ENCODE peak calls at places on chromosomes 16 and 17, in five cellular contexts. L, B, U, V and T are unnamed samples.

GRCh38 chr17:3740611-3741073 is 16.9 kb downstream of the HASPIN start:
- DNase-seq in U (no peak), V (no peak), B (no peak), L (no peak), T (no peak)

GRCh38 chr16:21159281-21159951 is 942 bp downstream of the LDAF1 start:
- DNase-seq in B (peak), U (peak), V (no peak), L (no peak), T (no peak)

GRCh38 chr16:31112711-31113419 is 4.6 kb upstream of the KAT8 start:
- DNase-seq in B (no peak), L (no peak), U (no peak), V (no peak), T (no peak)

GRCh38 chr17:43536236-43537088 is 9.7 kb downstream of the ETV4 start:
- DNase-seq in B (peak), U (peak), V (peak), L (no peak), T (no peak)

GRCh38 chr17:66786101-66786500 is 48.8 kb upstream of the CACNG5 start:
- DNase-seq in B (no peak), L (no peak), U (no peak), V (no peak), T (no peak)

GRCh38 chr16:3601614-3602319 is 9.6 kb downstream of the SLX4 start:
- DNase-seq in V (no peak), U (no peak), B (no peak), L (no peak), T (no peak)

GRCh38 chr17:70613681-70614080 is 444.3 kb downstream of the KCNJ2 start:
- DNase-seq in V (no peak), L (no peak), B (no peak), U (no peak), T (no peak)

GRCh38 chr17:149897-150575 is 12.7 kb downstream of the SCGB1C2 start:
- DNase-seq in V (no peak), L (no peak), U (peak), B (no peak), T (no peak)

GRCh38 chr16:87661561-87661960 is 59.3 kb downstream of the JPH3 start:
- DNase-seq in U (peak), L (no peak), B (peak), V (peak), T (no peak)

GRCh38 chr16:16116841-16117240 is 106.5 kb downstream of the ABCC6 start:
- DNase-seq in V (no peak), B (no peak), U (no peak), L (no peak), T (no peak)

GRCh38 chr17:46732754-46733398 is 85.6 kb downstream of the WNT3 start:
- DNase-seq in L (no peak), B (no peak), U (no peak), V (no peak), T (peak)

GRCh38 chr16:48607056-48607825 is 2.7 kb downstream of the N4BP1 start:
- DNase-seq in B (no peak), U (peak), V (peak), L (no peak), T (no peak)

GRCh38 chr16:22357635-22357971 is 16.8 kb downstream of the CDR2 start:
- DNase-seq in V (no peak), U (no peak), B (no peak), L (no peak), T (no peak)

GRCh38 chr16:66357523-66357928 is 9.0 kb upstream of the CDH5 start:
- DNase-seq in L (peak), U (peak), V (peak), B (peak), T (peak)

GRCh38 chr17:48011405-48012150 is 26.0 kb downstream of the COPZ2 start:
- DNase-seq in U (peak), L (peak), B (peak), V (peak), T (no peak)

GRCh38 chr17:21296097-21297025 is 11.8 kb downstream of the MAP2K3 start:
- DNase-seq in U (no peak), L (no peak), B (no peak), V (peak), T (no peak)

GRCh38 chr16:85891033-85891775 is 7.8 kb upstream of the IRF8 start:
- DNase-seq in V (peak), B (no peak), U (peak), L (peak), T (no peak)

GRCh38 chr16:72247821-72248253 is 75.9 kb upstream of the PMFBP1 start:
- DNase-seq in V (peak), B (peak), L (no peak), U (peak), T (no peak)

GRCh38 chr17:43314582-43314981 is 80.8 kb upstream of the RNU2-1 start:
- DNase-seq in B (no peak), V (no peak), U (no peak), L (no peak), T (no peak)

GRCh38 chr16:75061677-75062076 is 54.9 kb downstream of the LDHD start:
- DNase-seq in U (no peak), V (no peak), L (no peak), B (peak), T (no peak)
- H3K9ac ChIP-seq in U (no peak), V (no peak), L (no peak), B (no peak), T (no peak)

DNA sequence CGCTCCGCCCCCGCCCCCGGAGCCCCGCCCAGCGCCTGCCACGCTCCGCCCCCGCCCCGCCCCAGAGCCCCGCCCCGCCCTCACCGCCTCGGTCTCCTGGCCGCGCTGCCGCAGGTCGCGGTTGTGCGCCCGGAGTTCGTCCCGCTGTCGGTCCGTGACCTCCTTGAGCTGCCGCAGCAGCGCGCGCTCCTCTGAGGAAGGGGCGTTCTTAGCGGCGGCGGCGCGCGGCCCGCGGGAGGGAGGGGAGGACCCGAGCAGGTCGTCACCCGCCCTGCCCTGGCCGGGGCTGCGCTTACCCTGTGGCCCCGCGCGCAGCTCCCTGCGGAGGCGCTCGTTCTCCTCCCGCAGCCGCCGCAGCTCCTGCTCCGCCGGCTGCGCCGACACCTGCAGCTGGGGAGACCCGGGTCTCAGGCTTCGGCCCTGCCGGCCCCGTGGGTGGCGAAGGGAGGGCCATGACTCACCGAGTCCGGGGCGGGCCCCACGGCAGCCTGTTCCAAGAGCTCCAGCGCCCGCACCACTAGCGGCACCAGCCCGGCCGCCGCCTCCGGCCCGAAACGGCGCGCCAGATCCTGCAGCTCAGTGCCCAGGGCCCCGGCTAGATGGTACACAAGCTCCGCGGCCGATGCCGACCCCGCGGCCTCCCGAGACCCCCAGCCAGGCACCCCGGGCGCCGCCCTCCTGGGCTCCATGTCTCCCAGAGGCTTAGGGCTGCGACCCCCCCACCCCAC is 386 bp downstream of the RILP start:
- DNase-seq in L (peak), B (peak), V (peak), U (peak), T (no peak)
- H3K9ac ChIP-seq in L (peak), B (peak), V (peak), U (peak), T (peak)

DNA sequence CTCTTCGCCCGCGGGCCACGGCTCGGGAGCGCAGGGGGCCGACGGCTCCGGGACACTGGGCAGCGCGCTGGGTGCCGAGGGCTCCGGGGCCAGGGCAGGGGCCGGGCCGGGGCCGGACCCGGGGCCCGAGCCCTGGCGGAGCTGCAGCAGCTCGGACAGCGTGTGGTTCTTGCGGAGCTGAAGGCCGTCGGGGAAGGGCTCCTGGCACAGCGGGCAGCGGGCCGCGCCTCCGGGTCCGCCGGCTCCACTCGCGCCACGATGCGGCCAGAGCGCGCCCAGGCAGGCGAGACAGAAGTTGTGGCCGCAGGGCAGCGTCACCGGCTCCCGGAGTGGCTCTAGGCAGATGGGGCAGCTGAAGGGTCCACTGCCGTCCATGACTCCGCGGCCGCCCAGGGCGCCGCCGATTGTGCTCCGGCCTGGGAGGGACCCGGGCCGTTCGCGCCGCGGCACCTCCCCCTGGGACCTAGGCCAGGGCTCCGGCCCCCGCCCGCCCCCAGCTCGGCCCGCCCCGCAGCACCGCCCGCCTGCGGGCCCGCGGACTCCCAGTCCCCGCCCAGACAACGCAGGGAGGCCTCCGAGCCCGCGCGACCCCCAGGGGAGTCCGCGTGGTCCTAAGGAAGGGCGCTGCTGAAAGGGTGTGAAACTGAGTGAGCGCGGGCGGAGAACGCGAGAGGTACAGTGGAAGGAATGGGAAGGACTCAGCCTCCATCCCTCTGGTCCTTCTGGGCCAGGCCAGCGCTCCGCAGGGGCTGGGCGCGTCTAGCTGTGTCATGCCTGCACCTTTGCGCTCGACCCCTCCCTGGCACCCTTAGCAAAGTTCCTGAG is at the start of gene TRIM47:
- DNase-seq in U (peak), V (peak), B (peak), L (no peak), T (no peak)
- H3K9ac ChIP-seq in U (peak), V (peak), B (peak), L (peak), T (no peak)

DNA sequence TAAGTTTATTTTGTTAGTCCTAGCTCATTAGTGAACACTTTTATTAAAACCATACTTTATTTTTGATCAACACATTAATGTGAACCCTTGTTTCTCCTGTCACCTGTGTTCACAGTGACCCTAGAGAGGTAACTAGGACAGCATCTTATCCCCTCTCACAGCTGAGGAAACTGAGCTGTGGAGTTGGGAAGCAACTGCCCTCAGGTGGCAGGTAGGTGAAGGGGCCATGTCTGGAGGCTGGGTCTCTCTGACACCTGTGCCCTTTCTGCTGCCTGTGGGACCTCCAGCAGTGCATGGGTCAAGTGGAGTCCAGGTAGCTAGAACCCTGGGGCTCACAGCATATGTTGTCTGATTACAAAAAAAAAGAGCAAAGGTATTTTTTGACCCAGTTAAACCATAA is 22.9 kb upstream of the SLC12A3 start:
- DNase-seq in U (no peak), L (no peak), B (no peak), V (no peak), T (no peak)
- H3K9ac ChIP-seq in U (no peak), L (no peak), B (no peak), V (no peak), T (no peak)

GRCh38 chr16:28905800-28906372 is 19.2 kb downstream of the RABEP2 start:
- DNase-seq in L (no peak), V (no peak), B (no peak), U (no peak), T (no peak)
- H3K9ac ChIP-seq in L (no peak), V (no peak), B (no peak), U (no peak), T (no peak)

DNA sequence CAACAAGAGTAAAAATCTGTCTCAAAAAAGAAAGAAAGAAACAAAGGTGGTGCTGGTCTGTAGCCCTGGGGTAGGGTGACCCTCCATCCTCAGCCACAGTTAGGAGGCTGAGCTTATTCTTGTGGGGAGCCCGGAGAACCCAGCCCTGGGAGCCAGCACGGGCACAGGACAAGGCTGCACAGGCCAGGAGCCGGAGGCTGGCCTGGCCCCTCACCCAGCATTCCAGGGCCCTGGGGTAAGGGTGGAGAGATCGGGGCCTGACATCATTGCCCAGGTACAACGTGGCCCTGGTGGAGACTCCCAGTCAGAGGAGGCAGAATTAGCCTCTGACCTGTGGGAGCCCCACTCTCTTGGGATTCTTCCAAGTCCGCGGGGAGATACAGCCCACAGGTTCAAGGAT is 10.3 kb upstream of the KRT17 start:
- DNase-seq in U (no peak), B (no peak), L (no peak), V (no peak), T (no peak)
- H3K9ac ChIP-seq in U (no peak), B (no peak), L (no peak), V (no peak), T (no peak)

GRCh38 chr17:34769899-34770298 is 190.5 kb downstream of the TMEM132E start:
- DNase-seq in U (no peak), V (no peak), B (no peak), L (no peak), T (no peak)
- H3K9ac ChIP-seq in U (no peak), V (no peak), B (no peak), L (no peak), T (no peak)

DNA sequence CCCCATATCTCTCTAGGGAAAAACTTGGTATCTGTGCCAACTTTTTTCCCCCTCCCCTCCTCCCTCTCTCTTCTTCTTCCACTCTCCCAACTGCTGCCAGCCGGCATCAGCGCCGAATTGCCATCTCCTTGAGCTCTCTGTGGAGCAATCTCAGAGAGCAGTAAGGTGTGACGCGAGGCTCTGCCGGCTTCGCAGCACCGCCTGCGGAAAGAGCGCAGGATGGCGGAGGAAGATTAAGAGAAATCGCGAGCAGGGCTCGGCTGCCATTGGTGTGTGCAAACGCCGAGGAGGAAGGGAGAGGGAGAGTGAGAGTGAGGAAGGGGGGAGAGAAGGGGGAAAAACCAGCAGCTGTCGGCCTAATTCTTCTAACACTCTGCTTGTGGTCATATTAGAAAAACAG is 44.2 kb downstream of the NEUROD2 start:
- DNase-seq in B (peak), L (no peak), V (no peak), U (no peak), T (no peak)
- H3K9ac ChIP-seq in B (no peak), L (no peak), V (no peak), U (no peak), T (no peak)

GRCh38 chr17:40103082-40103741 is 2.8 kb upstream of the NR1D1 start:
- DNase-seq in B (no peak), V (no peak), L (no peak), U (no peak), T (no peak)

GRCh38 chr17:40106089-40106759 is 5.8 kb upstream of the NR1D1 start:
- DNase-seq in U (no peak), B (no peak), L (no peak), V (no peak), T (no peak)

GRCh38 chr17:40101367-40102210 is 1.2 kb upstream of the NR1D1 start:
- DNase-seq in L (no peak), B (no peak), U (no peak), V (no peak), T (no peak)

GRCh38 chr17:40104570-40105471 is 4.4 kb upstream of the NR1D1 start:
- DNase-seq in V (no peak), B (no peak), U (no peak), L (no peak), T (no peak)

DNA sequence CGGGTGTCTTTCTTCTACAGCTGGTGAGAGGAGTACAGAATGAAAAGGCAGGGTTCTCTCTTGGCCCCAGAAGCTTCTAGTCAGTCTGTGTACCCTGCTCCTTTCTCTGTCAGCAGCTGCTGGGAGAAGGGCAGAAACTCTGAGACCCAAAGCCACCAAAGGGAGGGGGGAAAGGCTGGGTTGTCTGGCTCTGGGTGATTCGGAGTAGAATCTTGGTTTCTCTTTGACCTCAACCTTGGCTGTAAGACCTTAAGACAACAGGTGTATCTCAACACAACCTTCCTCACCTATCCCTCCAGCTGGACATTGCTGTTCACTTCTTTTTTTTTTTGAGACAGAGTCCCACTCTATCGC is 3.3 kb upstream of the NR1D1 start:
- DNase-seq in V (no peak), U (no peak), L (no peak), B (no peak), T (no peak)
- H3K9ac ChIP-seq in V (no peak), U (no peak), L (peak), B (no peak), T (no peak)

GRCh38 chr17:50080827-50081226 is 14.3 kb upstream of the PDK2 start:
- DNase-seq in L (no peak), V (no peak), B (no peak), U (no peak), T (no peak)

GRCh38 chr17:50081757-50082156 is 13.4 kb upstream of the PDK2 start:
- DNase-seq in L (no peak), B (no peak), U (no peak), V (no peak), T (no peak)

GRCh38 chr17:50078430-50078829 is 16.7 kb upstream of the PDK2 start:
- DNase-seq in B (no peak), V (no peak), L (no peak), U (no peak), T (no peak)

GRCh38 chr17:50079334-50080095 is 15.6 kb upstream of the PDK2 start:
- DNase-seq in U (peak), L (peak), B (peak), V (no peak), T (no peak)

DNA sequence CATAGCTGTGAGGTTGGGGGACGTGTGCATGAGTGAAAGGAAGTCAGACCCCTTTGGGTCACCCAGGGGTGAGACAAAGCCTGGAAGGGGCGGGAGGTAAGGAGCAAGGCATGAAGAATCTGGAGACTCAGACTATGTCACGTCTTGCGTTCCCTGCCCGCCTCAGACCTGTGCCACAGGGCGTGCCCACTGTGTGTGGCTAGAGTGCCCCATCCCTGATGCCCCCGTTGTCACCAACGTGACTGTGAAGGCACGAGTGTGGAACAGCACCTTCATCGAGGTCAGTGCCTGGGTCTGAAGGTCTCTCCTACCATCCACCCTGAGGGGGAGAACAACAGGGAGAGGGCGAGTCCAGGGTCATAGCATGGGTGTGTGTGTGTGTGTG is 15.1 kb upstream of the PDK2 start:
- DNase-seq in B (no peak), V (no peak), L (no peak), U (no peak), T (no peak)
- H3K9ac ChIP-seq in B (no peak), V (no peak), L (no peak), U (no peak), T (no peak)